ENCODE peak calls at places on chromosomes 16 and 17, in seven cellular contexts. G is fibroblast of the aortic adventitia; F is AG04450; U is K562; K is activated naive CD8-positive, alpha-beta T cell treated with anti-CD3 and anti-CD28 coated beads, Interleukin-2, amount 50 U/mL, for 24 hours; A is HCT116; P is cardiac muscle cell. R is an unnamed sample.

GRCh38 chr16:75304521-75305363 is 53.3 kb upstream of the BCAR1 start:
- DNase-seq in A (peak; percentile 10), P (peak; percentile 22), F (no peak), U (peak; percentile 56), K (no peak), G (peak; percentile 94), R (peak; percentile 76)

GRCh38 chr16:66858740-66859396 is 14.7 kb downstream of the CA7 start:
- DNase-seq in K (no peak), F (no peak), G (peak; percentile 35), P (no peak), A (peak; percentile 63), U (no peak), R (no peak)

GRCh38 chr16:86211800-86212199 is 298.5 kb upstream of the FOXF1 start:
- DNase-seq in G (no peak), K (no peak), A (peak; percentile 72), P (no peak), F (no peak), U (no peak), R (no peak)

GRCh38 chr16:27449434-27450188 is 47.6 kb downstream of the IL21R start:
- DNase-seq in K (peak; percentile 91), P (no peak), F (no peak), U (no peak), A (no peak), G (no peak), R (no peak)

GRCh38 chr17:45437461-45438283 is 5.0 kb upstream of the ARHGAP27 start:
- DNase-seq in P (no peak), K (no peak), U (no peak), F (no peak), A (no peak), G (no peak), R (no peak)

GRCh38 chr16:24993722-24994686 is 21.2 kb downstream of the ARHGAP17 start:
- DNase-seq in U (peak; percentile 28), K (no peak), P (no peak), F (peak; percentile 81), G (peak; percentile 91), A (peak; percentile 54), R (peak; percentile 93)

GRCh38 chr17:58268326-58268725 is 12.4 kb downstream of the MPO start:
- DNase-seq in K (no peak), P (no peak), G (no peak), A (no peak), F (no peak), U (no peak), R (no peak)

GRCh38 chr16:57265850-57266530 is 18.5 kb downstream of the PLLP start:
- DNase-seq in U (peak; percentile 87), P (no peak), K (no peak), G (peak; percentile 73), A (no peak), F (no peak), R (peak; percentile 81)

GRCh38 chr16:80158766-80159165 is 382.0 kb upstream of the DYNLRB2 start:
- DNase-seq in F (peak; percentile 24), A (no peak), U (no peak), K (no peak), P (no peak), G (peak; percentile 40), R (peak; percentile 72)

GRCh38 chr17:149897-150575 is 12.7 kb downstream of the SCGB1C2 start:
- DNase-seq in A (no peak), G (no peak), F (no peak), K (no peak), U (peak; percentile 11), P (no peak), R (no peak)

GRCh38 chr16:69089091-69089912 is 16.2 kb upstream of the HAS3 start:
- DNase-seq in F (no peak), K (no peak), A (no peak), G (no peak), P (no peak), U (peak; percentile 68), R (no peak)

GRCh38 chr17:43384476-43384862 is 14.3 kb upstream of the ARL4D start:
- DNase-seq in K (no peak), A (no peak), U (no peak), F (no peak), P (no peak), G (no peak), R (no peak)

GRCh38 chr17:58328195-58329034 is at the start of gene TSPOAP1:
- DNase-seq in A (no peak), K (peak; percentile 88), P (no peak), G (no peak), F (no peak), U (peak; percentile 75), R (no peak)

GRCh38 chr16:89246903-89247733 is 29.6 kb downstream of the ZNF778 start:
- DNase-seq in F (peak; percentile 65), U (peak; percentile 100), A (peak; percentile 68), K (peak; percentile 97), G (peak; percentile 83), P (peak; percentile 95), R (peak; percentile 95)

R was measured in RWPE1.